ENCODE peak calls at places on chromosomes 4 and X, in eight cellular contexts. E is right atrium auricular region, W is naive B cell, L is left ventricle myocardium inferior, S is NCI-H774, N is ecto neural progenitor cell, Q is amygdala, H is heart left ventricle. Y is an unnamed sample.

GRCh38 chr4:18404642-18405041 is 383.1 kb upstream of the LCORL start:
- DNase-seq in W (no peak), S (no peak), L (no peak), Q (no peak), H (no peak), E (no peak), N (no peak), Y (no peak)

GRCh38 chr4:184100297-184100885 is 117.3 kb downstream of the ENPP6 start:
- DNase-seq in S (peak), Q (peak), L (peak), N (peak), H (peak), E (no peak), W (no peak), Y (peak)

GRCh38 chrX:6203462-6204215 is 25.0 kb downstream of the NLGN4X start:
- DNase-seq in S (no peak), Q (no peak), L (no peak), W (no peak), N (no peak), E (no peak), H (no peak), Y (no peak)

GRCh38 chr4:38664704-38665401 is 854 bp downstream of the KLF3 start:
- DNase-seq in N (peak), E (peak), Q (peak), S (peak), W (no peak), H (peak), L (peak), Y (peak)

GRCh38 chrX:149825424-149825823 is 43.7 kb downstream of the MAGEA9 start:
- DNase-seq in E (no peak), S (no peak), L (peak), H (no peak), W (no peak), N (no peak), Q (no peak), Y (peak)

GRCh38 chr4:14169460-14169859 is 541.9 kb upstream of the BOD1L1 start:
- DNase-seq in Q (no peak), E (no peak), S (no peak), H (no peak), W (no peak), N (no peak), L (no peak), Y (peak)

GRCh38 chr4:177339794-177340374 is 30.2 kb downstream of the NEIL3 start:
- DNase-seq in L (no peak), Q (no peak), S (no peak), W (no peak), N (no peak), H (no peak), E (no peak), Y (peak)

GRCh38 chr4:163404570-163404969 is 60.9 kb downstream of the NPY5R start:
- DNase-seq in Q (no peak), L (no peak), N (no peak), W (no peak), E (no peak), S (no peak), H (no peak), Y (peak)

GRCh38 chrX:39158801-39159657 is 357.8 kb downstream of the MID1IP1 start:
- DNase-seq in N (no peak), Q (no peak), E (peak), S (no peak), H (no peak), W (no peak), L (no peak), Y (peak)

GRCh38 chrX:38087594-38087993 is 81.2 kb downstream of the SYTL5 start:
- DNase-seq in E (no peak), S (no peak), N (no peak), L (no peak), W (no peak), H (no peak), Q (no peak), Y (no peak)

GRCh38 chr4:122873752-122874151 is 47.1 kb downstream of the FGF2 start:
- DNase-seq in H (no peak), L (no peak), Q (no peak), S (no peak), N (no peak), W (no peak), E (no peak), Y (peak)

GRCh38 chr4:143364063-143364462 is 27.4 kb downstream of the GAB1 start:
- DNase-seq in N (no peak), H (no peak), L (no peak), S (no peak), W (no peak), Q (no peak), E (no peak), Y (no peak)

GRCh38 chr4:1367936-1368289 is 20.9 kb downstream of the UVSSA start:
- DNase-seq in Q (no peak), N (no peak), W (no peak), S (no peak), H (no peak), L (no peak), E (no peak), Y (no peak)

GRCh38 chr4:4763815-4764202 is 95.7 kb upstream of the MSX1 start:
- DNase-seq in Q (no peak), W (no peak), N (no peak), H (no peak), E (no peak), L (no peak), S (peak), Y (no peak)

GRCh38 chr4:44017422-44017739 is 431.2 kb downstream of the KCTD8 start:
- DNase-seq in E (no peak), Q (no peak), W (no peak), H (no peak), S (peak), N (no peak), L (no peak), Y (no peak)

GRCh38 chr4:111943796-111944203 is 201.5 kb upstream of the FAM241A start:
- DNase-seq in S (no peak), L (no peak), Q (no peak), N (peak), W (no peak), E (peak), H (no peak), Y (peak)

GRCh38 chr4:184453402-184454160 is 20.8 kb downstream of the IRF2 start:
- DNase-seq in Q (no peak), H (peak), E (no peak), N (no peak), S (no peak), L (no peak), W (peak), Y (peak)

GRCh38 chr4:71713611-71714203 is 70.2 kb downstream of the GC start:
- DNase-seq in W (peak), E (no peak), L (no peak), N (no peak), H (no peak), S (peak), Q (no peak), Y (peak)

Y was measured in fibroblast of the aortic adventitia.